ENCODE peak calls at places on chromosomes 13 and 19, in six cellular contexts. One of them, this sample, is unnamed.

GRCh38 chr19:23543351-23543750 is 143.7 kb downstream of the ZNF675 start:
- DNase-seq in endothelial cell of umbilical vein: no peak
- DNase-seq in spleen: no peak
- DNase-seq in vagina: no peak
- DNase-seq in SK-N-SH: no peak
- DNase-seq in esophagus muscularis mucosa: no peak
- DNase-seq in this sample: no peak

GRCh38 chr19:1105217-1105872 is 1.6 kb downstream of the GPX4 start:
- DNase-seq in endothelial cell of umbilical vein: no peak
- DNase-seq in spleen: peak
- DNase-seq in vagina: no peak
- DNase-seq in SK-N-SH: no peak
- DNase-seq in esophagus muscularis mucosa: no peak
- DNase-seq in this sample: no peak

GRCh38 chr19:14507704-14508246 is 10.4 kb downstream of the DNAJB1 start:
- DNase-seq in endothelial cell of umbilical vein: peak
- DNase-seq in spleen: no peak
- DNase-seq in vagina: no peak
- DNase-seq in SK-N-SH: no peak
- DNase-seq in esophagus muscularis mucosa: no peak
- DNase-seq in this sample: no peak

GRCh38 chr19:46880440-46880839 is 19.6 kb downstream of the ARHGAP35 start:
- DNase-seq in endothelial cell of umbilical vein: no peak
- DNase-seq in spleen: no peak
- DNase-seq in vagina: no peak
- DNase-seq in SK-N-SH: no peak
- DNase-seq in esophagus muscularis mucosa: no peak
- DNase-seq in this sample: no peak

GRCh38 chr13:80654638-80655249 is 313.8 kb upstream of the SPRY2 start:
- DNase-seq in endothelial cell of umbilical vein: no peak
- DNase-seq in spleen: peak
- DNase-seq in vagina: no peak
- DNase-seq in SK-N-SH: no peak
- DNase-seq in esophagus muscularis mucosa: no peak
- DNase-seq in this sample: peak

GRCh38 chr13:64480206-64480605 is 2749.9 kb downstream of the PCDH9 start:
- DNase-seq in endothelial cell of umbilical vein: no peak
- DNase-seq in spleen: no peak
- DNase-seq in vagina: no peak
- DNase-seq in SK-N-SH: no peak
- DNase-seq in esophagus muscularis mucosa: no peak
- DNase-seq in this sample: no peak

GRCh38 chr19:32662186-32662585 is 12.8 kb downstream of the ANKRD27 start:
- DNase-seq in endothelial cell of umbilical vein: peak
- DNase-seq in spleen: no peak
- DNase-seq in vagina: no peak
- DNase-seq in SK-N-SH: no peak
- DNase-seq in esophagus muscularis mucosa: no peak
- DNase-seq in this sample: no peak

GRCh38 chr13:99295488-99296252 is 11.5 kb downstream of the GPR183 start:
- DNase-seq in endothelial cell of umbilical vein: no peak
- DNase-seq in spleen: no peak
- DNase-seq in vagina: no peak
- DNase-seq in SK-N-SH: no peak
- DNase-seq in esophagus muscularis mucosa: no peak
- DNase-seq in this sample: no peak

GRCh38 chr19:39951686-39952085 is 17.3 kb upstream of the FCGBP start:
- DNase-seq in endothelial cell of umbilical vein: no peak
- DNase-seq in spleen: no peak
- DNase-seq in vagina: no peak
- DNase-seq in SK-N-SH: no peak
- DNase-seq in esophagus muscularis mucosa: no peak
- DNase-seq in this sample: no peak

GRCh38 chr19:38980583-38981374 is 5.2 kb upstream of the FBXO17 start:
- DNase-seq in endothelial cell of umbilical vein: no peak
- DNase-seq in spleen: no peak
- DNase-seq in vagina: no peak
- DNase-seq in SK-N-SH: no peak
- DNase-seq in esophagus muscularis mucosa: no peak
- DNase-seq in this sample: no peak

GRCh38 chr19:962683-963385 is 21.3 kb upstream of the WDR18 start:
- DNase-seq in endothelial cell of umbilical vein: no peak
- DNase-seq in spleen: no peak
- DNase-seq in vagina: no peak
- DNase-seq in SK-N-SH: no peak
- DNase-seq in esophagus muscularis mucosa: no peak
- DNase-seq in this sample: no peak

GRCh38 chr13:30398601-30399072 is 23.7 kb upstream of the UBE2L5 start:
- DNase-seq in endothelial cell of umbilical vein: no peak
- DNase-seq in spleen: no peak
- DNase-seq in vagina: no peak
- DNase-seq in SK-N-SH: no peak
- DNase-seq in esophagus muscularis mucosa: no peak
- DNase-seq in this sample: no peak

GRCh38 chr13:112066624-112067004 is 335 bp upstream of the SOX1 start:
- DNase-seq in endothelial cell of umbilical vein: no peak
- DNase-seq in spleen: peak
- DNase-seq in vagina: no peak
- DNase-seq in SK-N-SH: peak
- DNase-seq in esophagus muscularis mucosa: peak
- DNase-seq in this sample: peak

GRCh38 chr19:3250675-3251074 is 26.2 kb downstream of the CELF5 start:
- DNase-seq in endothelial cell of umbilical vein: no peak
- DNase-seq in spleen: no peak
- DNase-seq in vagina: no peak
- DNase-seq in SK-N-SH: peak
- DNase-seq in esophagus muscularis mucosa: no peak
- DNase-seq in this sample: peak

GRCh38 chr13:40306817-40307216 is 359.6 kb downstream of the FOXO1 start:
- DNase-seq in endothelial cell of umbilical vein: no peak
- DNase-seq in spleen: no peak
- DNase-seq in vagina: no peak
- DNase-seq in SK-N-SH: no peak
- DNase-seq in esophagus muscularis mucosa: no peak
- DNase-seq in this sample: no peak

GRCh38 chr19:39738809-39739208 is 980 bp upstream of the CLC start:
- DNase-seq in endothelial cell of umbilical vein: no peak
- DNase-seq in spleen: no peak
- DNase-seq in vagina: no peak
- DNase-seq in SK-N-SH: no peak
- DNase-seq in esophagus muscularis mucosa: no peak
- DNase-seq in this sample: no peak

GRCh38 chr13:63308585-63308984 is 1892.9 kb upstream of the PCDH20 start:
- DNase-seq in endothelial cell of umbilical vein: no peak
- DNase-seq in spleen: no peak
- DNase-seq in vagina: no peak
- DNase-seq in SK-N-SH: no peak
- DNase-seq in esophagus muscularis mucosa: no peak
- DNase-seq in this sample: no peak

GRCh38 chr19:16938211-16938610 is 49.4 kb downstream of the F2RL3 start:
- DNase-seq in endothelial cell of umbilical vein: no peak
- DNase-seq in spleen: peak
- DNase-seq in vagina: no peak
- DNase-seq in SK-N-SH: no peak
- DNase-seq in esophagus muscularis mucosa: no peak
- DNase-seq in this sample: no peak

GRCh38 chr13:70960841-70961443 is 852.7 kb upstream of the KLHL1 start:
- DNase-seq in endothelial cell of umbilical vein: peak
- DNase-seq in spleen: no peak
- DNase-seq in vagina: no peak
- DNase-seq in SK-N-SH: peak
- DNase-seq in esophagus muscularis mucosa: no peak
- DNase-seq in this sample: peak

GRCh38 chr13:37709318-37709717 is 110.8 kb upstream of the POSTN start:
- DNase-seq in endothelial cell of umbilical vein: peak
- DNase-seq in spleen: no peak
- DNase-seq in vagina: no peak
- DNase-seq in SK-N-SH: no peak
- DNase-seq in esophagus muscularis mucosa: no peak
- DNase-seq in this sample: no peak

GRCh38 chr13:94711561-94712286 is 621 bp downstream of the SOX21 start:
- DNase-seq in endothelial cell of umbilical vein: peak
- DNase-seq in spleen: peak
- DNase-seq in vagina: no peak
- DNase-seq in SK-N-SH: peak
- DNase-seq in esophagus muscularis mucosa: peak
- DNase-seq in this sample: peak

GRCh38 chr19:41408256-41408655 is 10.6 kb downstream of the BCKDHA start:
- DNase-seq in endothelial cell of umbilical vein: no peak
- DNase-seq in spleen: no peak
- DNase-seq in vagina: no peak
- DNase-seq in SK-N-SH: no peak
- DNase-seq in esophagus muscularis mucosa: no peak
- DNase-seq in this sample: peak

GRCh38 chr13:97659602-97660001 is 225.6 kb downstream of the RAP2A start:
- DNase-seq in endothelial cell of umbilical vein: peak
- DNase-seq in spleen: no peak
- DNase-seq in vagina: no peak
- DNase-seq in SK-N-SH: peak
- DNase-seq in esophagus muscularis mucosa: no peak
- DNase-seq in this sample: peak

GRCh38 chr19:41398042-41398403 is 405 bp downstream of the BCKDHA start:
- DNase-seq in endothelial cell of umbilical vein: no peak
- DNase-seq in spleen: no peak
- DNase-seq in vagina: no peak
- DNase-seq in SK-N-SH: no peak
- DNase-seq in esophagus muscularis mucosa: no peak
- DNase-seq in this sample: no peak

DNA sequence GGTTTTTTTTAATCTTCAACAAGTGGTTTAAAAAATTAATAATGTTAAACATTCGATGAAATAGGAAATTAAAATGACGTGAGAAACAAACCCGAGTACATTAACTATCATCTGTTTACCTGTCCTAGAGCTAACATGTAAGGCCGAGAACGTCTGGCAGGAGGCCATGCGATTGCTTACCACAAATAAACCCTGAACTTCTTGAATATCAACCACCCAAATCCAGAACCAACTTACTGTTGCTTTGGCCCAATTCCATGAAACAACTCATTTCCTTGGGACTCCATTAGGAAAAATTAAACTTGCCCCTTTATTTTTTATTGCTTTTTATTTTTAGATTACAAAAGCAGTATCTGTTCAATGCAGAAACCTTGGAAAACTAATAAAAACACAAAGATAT is 228.9 kb upstream of the IRS2 start:
- DNase-seq in endothelial cell of umbilical vein: no peak
- DNase-seq in spleen: no peak
- DNase-seq in vagina: no peak
- DNase-seq in SK-N-SH: no peak
- DNase-seq in esophagus muscularis mucosa: no peak
- DNase-seq in this sample: no peak
- TF ChIP-seq POLR2AphosphoS5 in endothelial cell of umbilical vein: no peak
- TF ChIP-seq POLR2AphosphoS5 in spleen: no peak
- TF ChIP-seq POLR2AphosphoS5 in vagina: no peak
- TF ChIP-seq POLR2AphosphoS5 in SK-N-SH: no peak
- TF ChIP-seq POLR2AphosphoS5 in esophagus muscularis mucosa: no peak
- TF ChIP-seq POLR2AphosphoS5 in this sample: no peak

GRCh38 chr19:45607071-45608029 is 5.3 kb upstream of the GPR4 start:
- DNase-seq in endothelial cell of umbilical vein: peak
- DNase-seq in spleen: peak
- DNase-seq in vagina: no peak
- DNase-seq in SK-N-SH: peak
- DNase-seq in esophagus muscularis mucosa: no peak
- DNase-seq in this sample: peak
- TF ChIP-seq POLR2AphosphoS5 in endothelial cell of umbilical vein: peak
- TF ChIP-seq POLR2AphosphoS5 in spleen: peak
- TF ChIP-seq POLR2AphosphoS5 in vagina: peak
- TF ChIP-seq POLR2AphosphoS5 in SK-N-SH: peak
- TF ChIP-seq POLR2AphosphoS5 in esophagus muscularis mucosa: peak
- TF ChIP-seq POLR2AphosphoS5 in this sample: peak

DNA sequence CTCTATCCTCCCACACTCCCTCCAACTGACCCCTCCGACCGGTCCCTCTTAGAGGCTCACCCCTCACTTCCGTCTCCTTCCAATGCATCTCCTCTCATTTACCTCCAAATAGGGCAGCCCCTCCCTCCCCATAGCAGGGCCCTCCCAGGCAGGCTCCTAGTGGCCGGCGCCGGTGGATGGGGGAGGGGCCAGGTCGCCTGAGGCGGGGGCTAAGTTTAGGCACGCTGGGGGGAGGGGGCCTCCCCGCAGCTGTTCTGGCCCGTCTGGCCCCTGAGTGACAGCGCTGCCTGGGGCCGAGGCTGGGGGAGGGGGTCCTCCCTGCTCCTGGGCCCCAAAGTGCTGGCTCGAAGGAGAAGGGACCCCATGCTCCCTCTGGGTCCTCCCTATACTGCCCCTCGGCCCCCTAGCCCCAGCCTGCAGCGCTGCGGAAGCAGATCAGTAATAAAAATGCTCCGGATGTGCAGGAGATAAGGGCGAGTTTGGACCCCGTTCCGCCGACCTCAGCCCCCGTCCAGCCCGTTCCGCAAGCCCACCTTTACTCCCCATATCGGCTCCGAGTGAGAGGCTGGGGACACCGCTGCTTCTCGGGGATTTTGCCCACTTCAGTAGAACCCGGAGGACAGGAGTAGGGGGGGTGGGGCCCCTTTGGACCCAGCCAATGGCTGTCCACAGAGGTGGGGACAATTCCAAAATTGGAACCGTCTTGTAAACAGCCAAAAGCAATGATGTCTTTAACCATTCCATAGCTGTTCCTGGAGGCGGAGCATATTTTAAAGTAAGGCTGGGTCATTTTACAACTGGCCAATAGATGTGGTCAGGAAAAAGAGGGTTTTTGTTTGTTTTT is 4.0 kb downstream of the RTN2 start:
- DNase-seq in endothelial cell of umbilical vein: peak
- DNase-seq in spleen: no peak
- DNase-seq in vagina: no peak
- DNase-seq in SK-N-SH: peak
- DNase-seq in esophagus muscularis mucosa: no peak
- DNase-seq in this sample: peak
- TF ChIP-seq POLR2AphosphoS5 in endothelial cell of umbilical vein: no peak
- TF ChIP-seq POLR2AphosphoS5 in spleen: peak
- TF ChIP-seq POLR2AphosphoS5 in vagina: peak
- TF ChIP-seq POLR2AphosphoS5 in SK-N-SH: no peak
- TF ChIP-seq POLR2AphosphoS5 in esophagus muscularis mucosa: peak
- TF ChIP-seq POLR2AphosphoS5 in this sample: peak

DNA sequence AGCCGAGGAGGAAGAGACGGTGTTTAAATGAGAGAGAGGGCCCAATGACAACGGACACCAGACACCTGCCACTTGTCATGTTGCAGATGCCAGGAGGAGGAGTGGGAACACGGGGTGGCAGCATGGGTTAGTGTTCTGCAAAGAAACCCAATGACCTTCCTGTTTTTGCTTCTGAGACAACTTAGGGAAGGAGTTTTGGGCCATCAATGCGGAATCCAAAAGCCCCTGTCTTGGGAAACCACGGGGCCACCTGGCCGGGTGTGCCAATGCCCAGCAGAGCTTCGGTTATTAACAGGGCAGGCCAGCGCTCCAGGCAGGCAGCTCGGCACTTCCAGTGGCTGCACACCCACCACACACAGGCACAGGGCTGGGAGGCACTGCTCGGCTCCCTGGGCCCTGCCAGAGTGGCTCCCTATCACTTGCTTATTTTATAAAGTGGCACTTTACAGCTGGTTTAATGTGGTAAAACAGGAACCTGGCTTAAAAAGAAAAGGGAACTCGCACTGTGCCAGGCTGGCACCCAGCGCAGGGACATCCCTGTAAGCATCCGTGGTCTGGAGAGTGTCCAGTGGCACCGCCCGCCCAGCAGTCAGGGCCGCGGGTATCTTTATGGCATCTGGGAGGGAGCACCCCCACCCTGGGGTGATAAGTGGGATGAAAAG is 19.1 kb downstream of the ELL start:
- DNase-seq in endothelial cell of umbilical vein: no peak
- DNase-seq in spleen: peak
- DNase-seq in vagina: no peak
- DNase-seq in SK-N-SH: peak
- DNase-seq in esophagus muscularis mucosa: no peak
- DNase-seq in this sample: no peak
- TF ChIP-seq POLR2AphosphoS5 in endothelial cell of umbilical vein: no peak
- TF ChIP-seq POLR2AphosphoS5 in spleen: peak
- TF ChIP-seq POLR2AphosphoS5 in vagina: no peak
- TF ChIP-seq POLR2AphosphoS5 in SK-N-SH: no peak
- TF ChIP-seq POLR2AphosphoS5 in esophagus muscularis mucosa: no peak
- TF ChIP-seq POLR2AphosphoS5 in this sample: no peak

This sample was measured in GM23338.